ENCODE peak calls at places on chromosomes 2 and 18, in six cellular contexts. W, L, E, A, I and M are unnamed samples.

GRCh38 chr18:48230459-48231113 is 178.6 kb downstream of the ZBTB7C start:
- DNase-seq in W (peak; percentile 54), L (peak; percentile 84), E (peak; percentile 71), A (no peak), I (no peak), M (peak; percentile 64)

GRCh38 chr2:235570256-235570655 is 76.4 kb downstream of the AGAP1 start:
- DNase-seq in W (no peak), L (no peak), E (peak; percentile 71), A (no peak), I (no peak), M (no peak)

GRCh38 chr2:158644139-158644538 is 151.0 kb upstream of the DAPL1 start:
- DNase-seq in W (no peak), L (no peak), E (peak; percentile 67), A (no peak), I (no peak), M (no peak)

GRCh38 chr2:60597346-60597745 is 43.9 kb upstream of the BCL11A start:
- DNase-seq in W (no peak), L (no peak), E (no peak), A (no peak), I (no peak), M (no peak)

GRCh38 chr2:30421551-30422436 is 25.3 kb upstream of the LCLAT1 start:
- DNase-seq in W (no peak), L (no peak), E (peak; percentile 64), A (peak; percentile 76), I (no peak), M (no peak)

GRCh38 chr2:206004004-206004693 is 81.8 kb downstream of the INO80D start:
- DNase-seq in W (peak; percentile 41), L (no peak), E (no peak), A (peak; percentile 10), I (no peak), M (no peak)

GRCh38 chr2:205994344-205994743 is 91.6 kb downstream of the INO80D start:
- DNase-seq in W (no peak), L (no peak), E (no peak), A (no peak), I (no peak), M (no peak)

GRCh38 chr2:45178854-45179253 is 169.6 kb upstream of the SIX2 start:
- DNase-seq in W (no peak), L (no peak), E (no peak), A (no peak), I (no peak), M (no peak)

GRCh38 chr2:43262239-43262638 is 35.8 kb upstream of the ZFP36L2 start:
- DNase-seq in W (no peak), L (no peak), E (no peak), A (no peak), I (no peak), M (no peak)

GRCh38 chr18:7812431-7813063 is 245.4 kb downstream of the PTPRM start:
- DNase-seq in W (no peak), L (no peak), E (peak; percentile 84), A (no peak), I (no peak), M (no peak)

GRCh38 chr2:127651987-127652550 is 6.1 kb downstream of the GPR17 start:
- DNase-seq in W (no peak), L (peak; percentile 77), E (no peak), A (no peak), I (no peak), M (no peak)

GRCh38 chr2:203451011-203451410 is 84.1 kb downstream of the RAPH1 start:
- DNase-seq in W (no peak), L (no peak), E (peak; percentile 41), A (no peak), I (no peak), M (no peak)

GRCh38 chr2:6401301-6401700 is 464.4 kb downstream of the CMPK2 start:
- DNase-seq in W (no peak), L (no peak), E (no peak), A (no peak), I (no peak), M (no peak)

GRCh38 chr2:31660812-31661335 is 80.1 kb upstream of the SRD5A2 start:
- DNase-seq in W (no peak), L (no peak), E (no peak), A (no peak), I (no peak), M (no peak)

GRCh38 chr2:233793465-233794127 is 15.5 kb downstream of the MROH2A start:
- DNase-seq in W (no peak), L (no peak), E (no peak), A (no peak), I (no peak), M (no peak)

GRCh38 chr18:63267990-63268721 is 51.4 kb downstream of the BCL2 start:
- DNase-seq in W (peak; percentile 36), L (no peak), E (peak; percentile 11), A (peak; percentile 34), I (no peak), M (no peak)

GRCh38 chr2:58428553-58429284 is 187.6 kb upstream of the FANCL start:
- DNase-seq in W (peak; percentile 4), L (no peak), E (peak; percentile 10), A (no peak), I (no peak), M (no peak)

GRCh38 chr2:135030826-135031225 is 16.4 kb downstream of the MAP3K19 start:
- DNase-seq in W (peak; percentile 16), L (no peak), E (peak; percentile 50), A (no peak), I (peak; percentile 54), M (no peak)

GRCh38 chr2:120690521-120690920 is 45.1 kb upstream of the GLI2 start:
- DNase-seq in W (no peak), L (no peak), E (no peak), A (no peak), I (no peak), M (no peak)

GRCh38 chr2:122029945-122030344 is 274.5 kb downstream of the TSN start:
- DNase-seq in W (no peak), L (no peak), E (no peak), A (no peak), I (no peak), M (no peak)

GRCh38 chr2:231190531-231191197 is 7.8 kb upstream of the ARMC9 start:
- DNase-seq in W (no peak), L (peak; percentile 78), E (peak; percentile 61), A (no peak), I (no peak), M (no peak)

GRCh38 chr2:144403940-144404339 is 116.0 kb downstream of the ZEB2 start:
- DNase-seq in W (no peak), L (peak; percentile 65), E (no peak), A (no peak), I (no peak), M (no peak)

GRCh38 chr18:62522178-62522509 is 681 bp upstream of the ZCCHC2 start:
- DNase-seq in W (no peak), L (no peak), E (no peak), A (no peak), I (no peak), M (no peak)

GRCh38 chr2:174023591-174024523 is 58.7 kb upstream of the SP3 start:
- DNase-seq in W (peak; percentile 59), L (peak; percentile 81), E (peak; percentile 76), A (no peak), I (no peak), M (peak; percentile 93)

GRCh38 chr2:66445781-66446177 is 10.9 kb downstream of the MEIS1 start:
- DNase-seq in W (no peak), L (no peak), E (peak; percentile 59), A (no peak), I (no peak), M (no peak)

GRCh38 chr2:206112108-206112507 is 26.1 kb upstream of the INO80D start:
- DNase-seq in W (no peak), L (no peak), E (no peak), A (no peak), I (no peak), M (no peak)

GRCh38 chr2:175597286-175597685 is 404.8 kb downstream of the LNPK start:
- DNase-seq in W (no peak), L (no peak), E (no peak), A (no peak), I (no peak), M (no peak)

GRCh38 chr2:220188031-220188430 is 560.6 kb downstream of the SLC4A3 start:
- DNase-seq in W (no peak), L (no peak), E (peak; percentile 44), A (no peak), I (no peak), M (no peak)

GRCh38 chr2:18855027-18855426 is 265.7 kb upstream of the NT5C1B start:
- DNase-seq in W (no peak), L (no peak), E (peak; percentile 8), A (no peak), I (no peak), M (no peak)

GRCh38 chr18:22936515-22936914 is 3.4 kb downstream of the RBBP8 start:
- DNase-seq in W (no peak), L (no peak), E (no peak), A (no peak), I (no peak), M (no peak)

GRCh38 chr2:232857158-232857563 is 12.9 kb upstream of the SNORC start:
- DNase-seq in W (no peak), L (no peak), E (no peak), A (no peak), I (no peak), M (no peak)

GRCh38 chr2:54261537-54261936 is 5.5 kb upstream of the TSPYL6 start:
- DNase-seq in W (no peak), L (no peak), E (no peak), A (no peak), I (no peak), M (no peak)

GRCh38 chr2:30298302-30298701 is 67.0 kb downstream of the LBH start:
- DNase-seq in W (peak; percentile 19), L (no peak), E (no peak), A (no peak), I (no peak), M (no peak)

GRCh38 chr2:197452754-197453122 is 614 bp upstream of the COQ10B start:
- DNase-seq in W (no peak), L (no peak), E (no peak), A (no peak), I (no peak), M (no peak)

GRCh38 chr2:61469424-61470121 is 1.3 kb downstream of the USP34 start:
- DNase-seq in W (no peak), L (no peak), E (peak; percentile 15), A (no peak), I (no peak), M (no peak)